ENCODE peak calls at places on chromosome 7, in six cellular contexts. E, F, B, G, Y and M are unnamed samples.

GRCh38 chr7:92698237-92698841 is 108.1 kb upstream of the FAM133B start:
- DNase-seq in F (no peak), G (peak; percentile 32), B (no peak), E (peak; percentile 48), Y (no peak), M (no peak)

GRCh38 chr7:120981888-120982615 is 6.5 kb upstream of the CPED1 start:
- DNase-seq in E (no peak), B (no peak), G (no peak), Y (no peak), F (no peak), M (no peak)

GRCh38 chr7:117666019-117666418 is 186.2 kb downstream of the CFTR start:
- DNase-seq in B (no peak), Y (no peak), G (no peak), E (peak; percentile 31), F (no peak), M (no peak)

GRCh38 chr7:44569958-44570357 is 3.8 kb downstream of the DDX56 start:
- DNase-seq in B (no peak), E (no peak), Y (no peak), G (no peak), F (no peak), M (no peak)

GRCh38 chr7:6183006-6183405 is 89.4 kb downstream of the CYTH3 start:
- DNase-seq in F (no peak), E (no peak), Y (no peak), B (no peak), G (no peak), M (no peak)

GRCh38 chr7:2930310-2931033 is 86.4 kb upstream of the GNA12 start:
- DNase-seq in F (no peak), B (no peak), E (no peak), Y (no peak), G (no peak), M (peak; percentile 3)

GRCh38 chr7:118104812-118105441 is 79.0 kb upstream of the LSM8 start:
- DNase-seq in G (no peak), Y (peak; percentile 12), B (no peak), F (no peak), E (peak; percentile 15), M (no peak)

GRCh38 chr7:2049111-2049781 is 183.5 kb downstream of the MAD1L1 start:
- DNase-seq in B (no peak), E (no peak), G (no peak), Y (no peak), F (no peak), M (no peak)

GRCh38 chr7:91836065-91836368 is 44.5 kb downstream of the MTERF1 start:
- DNase-seq in F (no peak), E (no peak), Y (no peak), B (no peak), G (no peak), M (no peak)

GRCh38 chr7:29102554-29103151 is 43.7 kb downstream of the CPVL start:
- DNase-seq in E (peak; percentile 33), Y (peak; percentile 19), G (peak; percentile 48), F (no peak), B (peak; percentile 46), M (peak; percentile 81)

GRCh38 chr7:55133630-55134392 is 115.0 kb downstream of the EGFR start:
- DNase-seq in E (peak; percentile 65), F (no peak), G (peak; percentile 73), B (no peak), Y (peak; percentile 62), M (no peak)

GRCh38 chr7:7567898-7568531 is 1.3 kb downstream of the MIOS start:
- DNase-seq in F (no peak), B (no peak), Y (no peak), G (no peak), E (no peak), M (no peak)
- TF ChIP-seq ATF3 in F (no peak), B (no peak), Y (no peak), G (no peak), E (no peak), M (no peak)

DNA sequence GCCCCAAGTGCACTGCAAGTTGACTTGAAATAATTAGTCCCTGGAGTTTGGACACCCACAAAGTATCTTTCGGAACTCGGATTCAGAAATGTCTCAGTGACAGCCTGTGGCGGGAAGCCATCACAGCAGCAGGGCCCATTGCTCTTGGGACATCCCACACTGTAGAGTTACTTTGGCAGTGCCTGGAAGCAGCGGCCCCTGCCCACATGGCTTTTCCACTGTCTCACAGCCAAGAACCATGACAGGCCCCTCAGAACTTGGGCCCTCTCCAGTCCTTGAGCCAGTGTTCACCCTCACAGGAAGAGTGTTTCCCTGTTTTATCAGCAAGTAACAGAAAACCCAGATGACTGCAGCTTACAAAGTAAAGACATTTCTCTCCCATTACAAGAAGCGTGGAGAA is 477.0 kb upstream of the GALNT17 start:
- DNase-seq in B (no peak), G (no peak), F (no peak), E (no peak), Y (no peak), M (no peak)
- TF ChIP-seq ATF3 in B (no peak), G (no peak), F (no peak), E (no peak), Y (no peak), M (no peak)

GRCh38 chr7:50415844-50416243 is 34.3 kb downstream of the FIGNL1 start:
- DNase-seq in Y (no peak), G (no peak), E (no peak), F (no peak), B (no peak), M (no peak)

GRCh38 chr7:50418934-50419333 is 31.2 kb downstream of the FIGNL1 start:
- DNase-seq in E (no peak), F (no peak), G (no peak), B (no peak), Y (no peak), M (no peak)

GRCh38 chr7:50418086-50418515 is 32.0 kb downstream of the FIGNL1 start:
- DNase-seq in G (peak; percentile 66), Y (peak; percentile 79), E (peak; percentile 76), B (peak; percentile 75), F (no peak), M (peak; percentile 89)

GRCh38 chr7:50418526-50418925 is 31.6 kb downstream of the FIGNL1 start:
- DNase-seq in B (no peak), F (no peak), E (no peak), Y (no peak), G (no peak), M (no peak)

DNA sequence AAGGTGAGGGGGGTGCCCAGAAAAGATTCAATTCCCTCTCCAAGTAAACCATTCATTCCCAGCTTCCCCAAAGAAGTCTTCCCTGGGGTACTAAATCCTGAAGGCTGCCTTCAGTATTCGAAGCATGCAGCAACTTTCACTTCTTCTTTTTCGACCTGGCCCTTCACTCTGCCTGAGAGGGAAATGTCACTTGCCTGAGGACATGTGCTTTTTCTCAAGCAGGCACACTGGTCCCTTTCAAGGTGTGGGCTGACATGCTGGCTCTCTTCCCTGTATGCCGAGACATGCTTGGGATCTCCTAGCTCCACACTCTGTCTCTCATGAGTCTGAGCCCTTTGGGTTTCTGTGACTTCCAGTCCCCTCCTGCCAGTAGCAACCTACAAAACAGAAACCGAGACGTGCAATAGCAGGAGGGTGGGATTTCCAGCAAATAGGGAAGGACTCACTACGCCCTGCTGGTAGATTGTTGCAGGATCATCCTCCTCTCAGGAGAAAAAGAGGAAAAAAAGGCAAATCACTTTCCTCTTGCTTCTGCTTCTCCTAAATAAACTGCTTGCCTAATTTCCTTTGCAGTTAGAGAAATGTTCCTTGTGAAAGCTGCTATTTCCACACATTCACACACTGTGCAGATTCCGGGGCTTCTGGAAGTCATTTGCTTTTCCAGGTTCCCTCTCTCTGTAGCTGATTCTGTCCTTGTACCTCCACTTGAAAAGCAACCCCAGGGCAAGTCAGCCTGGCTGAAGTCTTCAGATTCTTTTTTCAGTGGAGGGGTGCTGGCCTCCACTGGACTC is 33.4 kb downstream of the FIGNL1 start:
- DNase-seq in F (peak; percentile 67), G (no peak), E (no peak), B (no peak), Y (no peak), M (no peak)
- TF ChIP-seq ATF3 in F (no peak), G (no peak), E (no peak), B (no peak), Y (no peak), M (no peak)

DNA sequence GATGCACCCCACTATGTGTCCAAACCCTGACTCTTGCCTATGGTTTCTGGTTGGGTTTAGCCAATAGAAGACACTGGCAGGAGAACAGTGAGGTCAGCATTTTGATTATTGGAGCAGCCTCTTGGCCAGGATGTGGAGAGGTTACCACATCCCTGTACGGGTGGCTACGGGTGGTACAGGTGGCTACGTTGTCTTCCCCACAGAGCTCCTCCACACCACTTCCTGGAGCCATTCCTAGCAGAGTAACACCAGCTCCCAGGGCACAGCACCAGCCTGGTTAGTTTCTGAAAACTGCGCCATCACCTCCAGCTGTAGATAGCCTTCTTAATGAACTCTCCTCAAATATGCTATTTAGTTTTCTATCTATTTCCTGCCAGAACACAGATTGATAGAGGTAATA is 445.2 kb downstream of the INHBA start:
- DNase-seq in F (no peak), B (no peak), G (no peak), Y (no peak), E (no peak), M (no peak)
- TF ChIP-seq ATF3 in F (no peak), B (no peak), G (no peak), Y (no peak), E (no peak), M (no peak)

DNA sequence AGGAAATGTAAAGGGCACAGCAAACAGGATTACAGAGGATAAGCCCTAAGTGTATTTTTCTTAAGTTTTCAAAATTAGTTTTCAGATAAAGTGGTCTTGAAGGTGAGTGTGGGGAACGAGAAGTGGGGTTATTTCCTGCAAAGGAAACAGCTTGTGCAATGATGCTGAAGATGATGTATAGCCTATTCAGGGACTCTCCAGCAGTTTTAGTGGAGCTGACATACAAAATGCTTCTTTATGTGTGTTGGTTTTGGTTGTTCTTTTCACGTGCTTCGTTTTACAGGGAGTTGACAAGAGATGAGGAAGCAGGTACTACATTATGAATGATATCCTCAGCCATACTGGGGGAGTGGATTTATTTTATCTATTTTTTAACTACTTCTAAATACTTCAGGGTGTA is 20.5 kb downstream of the CASD1 start:
- DNase-seq in Y (no peak), G (no peak), E (no peak), B (no peak), F (no peak), M (no peak)
- TF ChIP-seq ATF3 in Y (no peak), G (no peak), E (no peak), B (no peak), F (no peak), M (no peak)

GRCh38 chr7:70694909-70695803 is 436.8 kb upstream of the GALNT17 start:
- DNase-seq in B (no peak), Y (no peak), E (no peak), G (no peak), F (no peak), M (peak; percentile 50)
- TF ChIP-seq ATF3 in B (no peak), Y (no peak), E (no peak), G (no peak), F (no peak), M (no peak)

GRCh38 chr7:34842782-34843181 is 184.8 kb downstream of the NPSR1 start:
- DNase-seq in G (no peak), B (no peak), E (no peak), F (no peak), Y (no peak), M (no peak)
- TF ChIP-seq ATF3 in G (no peak), B (no peak), E (no peak), F (no peak), Y (no peak), M (no peak)